ENCODE peak calls at places on chromosome 4, in ten cellular contexts. W is GM12865; L is B cell; H is dorsolateral prefrontal cortex; G is ascending aorta; T is tibial artery; Y is glutamatergic neuron; I is neural crest cell; R is CD4-positive, alpha-beta T cell; Q is uterus. J is an unnamed sample.

GRCh38 chr4:73679836-73680235 is 59.6 kb upstream of the RASSF6 start:
- DNase-seq in H (no peak), G (no peak), R (no peak), I (no peak), T (no peak), L (no peak), Y (no peak), W (no peak), Q (no peak), J (no peak)

GRCh38 chr4:33357121-33357520 is 2637.0 kb downstream of the PCDH7 start:
- DNase-seq in L (no peak), I (no peak), R (no peak), T (no peak), Q (no peak), Y (no peak), W (no peak), H (no peak), G (no peak), J (no peak)

GRCh38 chr4:36485885-36486284 is 204.5 kb downstream of the DTHD1 start:
- DNase-seq in T (no peak), Y (no peak), R (no peak), I (no peak), G (no peak), H (no peak), L (no peak), W (no peak), Q (no peak), J (no peak)

GRCh38 chr4:145694929-145695328 is 15.0 kb downstream of the C4orf51 start:
- DNase-seq in G (no peak), T (no peak), L (no peak), W (no peak), Q (no peak), I (no peak), Y (no peak), R (no peak), H (no peak), J (no peak)

GRCh38 chr4:22454955-22455354 is 60.9 kb downstream of the ADGRA3 start:
- DNase-seq in Y (no peak), I (no peak), L (no peak), Q (no peak), T (no peak), H (no peak), R (no peak), G (no peak), W (no peak), J (no peak)

GRCh38 chr4:95020521-95020920 is 262.8 kb downstream of the BMPR1B start:
- DNase-seq in R (no peak), T (no peak), H (no peak), W (no peak), Y (no peak), L (no peak), G (no peak), I (no peak), Q (no peak), J (no peak)

GRCh38 chr4:150078041-150078995 is at the start of gene DCLK2:
- DNase-seq in T (peak; percentile 65), L (no peak), G (no peak), I (peak; percentile 66), W (no peak), R (no peak), H (peak; percentile 60), Q (peak; percentile 90), Y (peak; percentile 82), J (no peak)

GRCh38 chr4:44544158-44544557 is 95.5 kb upstream of the KCTD8 start:
- DNase-seq in W (no peak), G (no peak), T (no peak), R (no peak), I (no peak), H (no peak), Y (no peak), Q (no peak), L (no peak), J (no peak)

GRCh38 chr4:76723373-76723772 is 174.6 kb downstream of the SOWAHB start:
- DNase-seq in W (no peak), G (no peak), R (no peak), I (no peak), T (no peak), Y (no peak), Q (no peak), L (no peak), H (no peak), J (no peak)

GRCh38 chr4:1172228-1172851 is at the start of gene SPON2:
- DNase-seq in G (no peak), I (no peak), W (no peak), R (no peak), H (no peak), Q (peak; percentile 75), L (no peak), T (peak; percentile 54), Y (peak; percentile 65), J (peak; percentile 31)

GRCh38 chr4:88939697-88940096 is 117.3 kb downstream of the FAM13A start:
- DNase-seq in R (no peak), L (no peak), T (no peak), G (no peak), Q (no peak), W (no peak), H (no peak), I (no peak), Y (no peak), J (no peak)

GRCh38 chr4:3039706-3040366 is 34.5 kb downstream of the HTT-AS start:
- DNase-seq in G (no peak), I (no peak), W (no peak), R (no peak), Q (no peak), T (no peak), Y (no peak), H (no peak), L (no peak), J (no peak)

GRCh38 chr4:53702334-53703266 is 111.3 kb upstream of the LNX1 start:
- DNase-seq in H (peak; percentile 49), Y (peak; percentile 21), I (peak; percentile 57), R (peak; percentile 2), G (no peak), W (peak; percentile 93), Q (peak; percentile 69), L (peak; percentile 70), T (peak; percentile 82), J (no peak)

GRCh38 chr4:160745126-160745525 is 1418.7 kb downstream of the FSTL5 start:
- DNase-seq in T (no peak), G (no peak), Q (no peak), R (no peak), L (no peak), Y (no peak), I (no peak), W (no peak), H (no peak), J (no peak)

GRCh38 chr4:122908223-122908622 is 14.2 kb downstream of the NUDT6 start:
- DNase-seq in Q (no peak), H (no peak), I (no peak), L (no peak), G (no peak), W (no peak), Y (no peak), R (no peak), T (no peak), J (no peak)

GRCh38 chr4:122548452-122548851 is 72.4 kb downstream of the IL21 start:
- DNase-seq in T (no peak), Q (no peak), Y (no peak), G (no peak), I (no peak), L (no peak), R (no peak), W (no peak), H (no peak), J (no peak)

GRCh38 chr4:184826315-184827266 is 823 bp upstream of the ACSL1 start:
- DNase-seq in G (no peak), R (peak; percentile 31), T (peak; percentile 34), L (peak; percentile 60), Y (peak; percentile 37), W (peak; percentile 71), Q (no peak), I (no peak), H (no peak), J (peak; percentile 60)

GRCh38 chr4:14749910-14750309 is 252.4 kb upstream of the CPEB2 start:
- DNase-seq in R (peak; percentile 2), H (no peak), G (no peak), T (peak; percentile 30), I (no peak), W (peak; percentile 70), Q (no peak), Y (no peak), L (no peak), J (no peak)

GRCh38 chr4:155759372-155760252 is 791 bp downstream of the GUCY1B1 start:
- DNase-seq in T (peak; percentile 35), I (peak; percentile 50), W (peak; percentile 59), R (no peak), Q (peak; percentile 76), G (peak; percentile 8), Y (peak; percentile 67), H (peak; percentile 33), L (no peak), J (peak; percentile 28)
- TF ChIP-seq CTCF in T (peak; percentile 22), I (peak; percentile 33), W (no peak), R (no peak), Q (peak; percentile 9), G (peak; percentile 20), Y (no peak), H (no peak), L (no peak), J (no peak)

DNA sequence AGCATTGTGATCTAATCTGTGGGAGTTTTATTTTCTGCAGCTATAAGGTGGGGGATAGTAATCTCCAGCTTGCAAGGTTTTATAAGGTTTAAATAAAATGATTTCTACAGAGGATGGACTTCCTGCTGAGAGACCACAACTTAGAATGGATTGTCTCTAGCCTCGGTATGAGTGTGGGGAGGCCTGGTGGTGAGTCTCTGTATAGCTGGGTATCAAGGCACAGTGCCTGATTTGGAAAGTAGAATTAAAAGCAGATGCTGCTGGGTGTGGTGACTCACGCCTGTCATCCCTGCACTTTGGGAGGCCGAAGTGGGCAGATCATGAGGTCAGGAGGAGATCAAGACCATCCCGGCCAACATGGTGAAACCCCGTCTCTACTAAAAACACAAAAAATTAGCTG is 162.0 kb upstream of the GATB start:
- DNase-seq in H (no peak), Y (no peak), R (no peak), T (no peak), I (no peak), G (no peak), W (no peak), L (no peak), Q (no peak), J (no peak)
- TF ChIP-seq CTCF in H (no peak), Y (no peak), R (no peak), T (no peak), I (no peak), G (no peak), W (no peak), L (no peak), Q (no peak), J (no peak)

GRCh38 chr4:141133146-141134006 is at the start of gene RNF150:
- DNase-seq in G (peak; percentile 29), L (peak; percentile 48), Q (peak; percentile 83), R (no peak), H (peak; percentile 86), Y (peak; percentile 84), I (peak; percentile 77), T (peak; percentile 67), W (peak; percentile 81), J (no peak)
- TF ChIP-seq CTCF in G (peak; percentile 83), L (no peak), Q (peak; percentile 88), R (peak; percentile 20), H (peak; percentile 61), Y (peak; percentile 65), I (peak; percentile 81), T (peak; percentile 77), W (peak; percentile 46), J (no peak)

DNA sequence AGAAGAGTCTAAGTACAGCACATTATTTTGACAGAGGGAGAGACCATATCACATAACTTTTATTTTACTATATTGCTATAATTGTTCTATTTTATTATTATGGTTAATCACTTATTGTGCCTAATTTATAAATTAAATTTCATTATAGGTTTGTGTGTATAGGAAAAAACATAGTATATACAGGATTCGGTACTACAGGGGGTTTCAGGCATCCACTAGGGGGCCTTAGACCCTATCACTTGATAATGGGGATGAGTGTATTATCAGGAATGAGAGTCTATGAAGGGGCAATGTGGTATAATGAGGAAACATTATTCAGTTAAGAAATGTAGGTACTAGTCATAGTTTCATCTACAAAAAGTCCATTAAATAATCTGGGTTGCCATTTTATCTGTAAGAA is 833.1 kb downstream of the C4orf33 start:
- DNase-seq in Q (no peak), R (no peak), W (no peak), Y (no peak), T (no peak), I (peak; percentile 5), G (no peak), H (no peak), L (no peak), J (no peak)
- TF ChIP-seq CTCF in Q (no peak), R (no peak), W (peak; percentile 27), Y (peak; percentile 65), T (no peak), I (peak; percentile 59), G (no peak), H (no peak), L (no peak), J (no peak)